ENCODE peak calls at places on chromosome 11, in seven cellular contexts. One of them, this sample, is unnamed.
A peak's percentile ranks its signal among the peaks of the same experiment; 100 is the strongest.

GRCh38 chr11:74206746-74207145 is 35.7 kb downstream of the PPME1 start:
- DNase-seq in midbrain: no peak
- DNase-seq in astrocyte of the spinal cord: no peak
- DNase-seq in skeletal muscle cell: no peak
- DNase-seq in kidney epithelial cell: no peak
- DNase-seq in T-helper 22 cell: no peak
- DNase-seq in fibroblast of lung: no peak
- DNase-seq in this sample: no peak

GRCh38 chr11:65551572-65552398 is 6.4 kb downstream of the LTBP3 start:
- DNase-seq in fibroblast of lung: peak; percentile 23
- DNase-seq in skeletal muscle cell: no peak
- DNase-seq in T-helper 22 cell: no peak
- DNase-seq in astrocyte of the spinal cord: no peak
- DNase-seq in kidney epithelial cell: no peak
- DNase-seq in midbrain: peak; percentile 17
- DNase-seq in this sample: peak; percentile 41

GRCh38 chr11:118612378-118612777 is 5.0 kb downstream of the PHLDB1 start:
- DNase-seq in kidney epithelial cell: no peak
- DNase-seq in fibroblast of lung: no peak
- DNase-seq in midbrain: no peak
- DNase-seq in skeletal muscle cell: no peak
- DNase-seq in T-helper 22 cell: no peak
- DNase-seq in astrocyte of the spinal cord: no peak
- DNase-seq in this sample: peak; percentile 51

GRCh38 chr11:107590460-107591097 is 368 bp upstream of the ELMOD1 start:
- DNase-seq in T-helper 22 cell: no peak
- DNase-seq in kidney epithelial cell: no peak
- DNase-seq in fibroblast of lung: no peak
- DNase-seq in astrocyte of the spinal cord: no peak
- DNase-seq in midbrain: no peak
- DNase-seq in skeletal muscle cell: no peak
- DNase-seq in this sample: no peak

GRCh38 chr11:112584674-112585073 is 324.0 kb upstream of the PLET1 start:
- DNase-seq in T-helper 22 cell: no peak
- DNase-seq in midbrain: no peak
- DNase-seq in skeletal muscle cell: no peak
- DNase-seq in astrocyte of the spinal cord: no peak
- DNase-seq in fibroblast of lung: no peak
- DNase-seq in kidney epithelial cell: no peak
- DNase-seq in this sample: peak; percentile 13

GRCh38 chr11:16195659-16196058 is 160.7 kb downstream of the SOX6 start:
- DNase-seq in skeletal muscle cell: no peak
- DNase-seq in kidney epithelial cell: no peak
- DNase-seq in T-helper 22 cell: no peak
- DNase-seq in astrocyte of the spinal cord: peak; percentile 75
- DNase-seq in fibroblast of lung: peak; percentile 6
- DNase-seq in midbrain: no peak
- DNase-seq in this sample: peak; percentile 19

GRCh38 chr11:92929168-92930053 is 40.0 kb upstream of the MTNR1B start:
- DNase-seq in kidney epithelial cell: no peak
- DNase-seq in fibroblast of lung: no peak
- DNase-seq in T-helper 22 cell: no peak
- DNase-seq in midbrain: no peak
- DNase-seq in astrocyte of the spinal cord: no peak
- DNase-seq in skeletal muscle cell: peak; percentile 13
- DNase-seq in this sample: no peak

GRCh38 chr11:103636232-103636631 is 400.2 kb upstream of the DDI1 start:
- DNase-seq in astrocyte of the spinal cord: no peak
- DNase-seq in midbrain: no peak
- DNase-seq in kidney epithelial cell: no peak
- DNase-seq in fibroblast of lung: no peak
- DNase-seq in skeletal muscle cell: no peak
- DNase-seq in T-helper 22 cell: no peak
- DNase-seq in this sample: no peak

GRCh38 chr11:127017482-127017881 is 16.9 kb upstream of the KIRREL3 start:
- DNase-seq in T-helper 22 cell: no peak
- DNase-seq in fibroblast of lung: peak; percentile 17
- DNase-seq in midbrain: no peak
- DNase-seq in skeletal muscle cell: no peak
- DNase-seq in kidney epithelial cell: peak; percentile 87
- DNase-seq in astrocyte of the spinal cord: peak; percentile 63
- DNase-seq in this sample: peak; percentile 29

GRCh38 chr11:112408551-112408950 is 147.9 kb upstream of the PLET1 start:
- DNase-seq in fibroblast of lung: no peak
- DNase-seq in skeletal muscle cell: no peak
- DNase-seq in astrocyte of the spinal cord: no peak
- DNase-seq in T-helper 22 cell: no peak
- DNase-seq in kidney epithelial cell: no peak
- DNase-seq in midbrain: no peak
- DNase-seq in this sample: no peak

GRCh38 chr11:46607516-46607915 is 9.5 kb downstream of the HARBI1 start:
- DNase-seq in kidney epithelial cell: no peak
- DNase-seq in astrocyte of the spinal cord: no peak
- DNase-seq in T-helper 22 cell: no peak
- DNase-seq in midbrain: no peak
- DNase-seq in fibroblast of lung: no peak
- DNase-seq in skeletal muscle cell: no peak
- DNase-seq in this sample: no peak

GRCh38 chr11:134364261-134364660 is 32.5 kb downstream of the GLB1L2 start:
- DNase-seq in kidney epithelial cell: no peak
- DNase-seq in skeletal muscle cell: no peak
- DNase-seq in astrocyte of the spinal cord: no peak
- DNase-seq in fibroblast of lung: no peak
- DNase-seq in T-helper 22 cell: no peak
- DNase-seq in midbrain: no peak
- DNase-seq in this sample: no peak

GRCh38 chr11:7690648-7691047 is 15.6 kb downstream of the OVCH2 start:
- DNase-seq in kidney epithelial cell: no peak
- DNase-seq in skeletal muscle cell: no peak
- DNase-seq in T-helper 22 cell: no peak
- DNase-seq in astrocyte of the spinal cord: peak; percentile 19
- DNase-seq in fibroblast of lung: peak; percentile 59
- DNase-seq in midbrain: peak; percentile 9
- DNase-seq in this sample: no peak

GRCh38 chr11:9759519-9760179 is 95.8 kb downstream of the SWAP70 start:
- DNase-seq in T-helper 22 cell: peak; percentile 85
- DNase-seq in fibroblast of lung: peak; percentile 99
- DNase-seq in astrocyte of the spinal cord: peak; percentile 100
- DNase-seq in skeletal muscle cell: peak; percentile 100
- DNase-seq in midbrain: no peak
- DNase-seq in kidney epithelial cell: peak; percentile 100
- DNase-seq in this sample: peak; percentile 99

GRCh38 chr11:7143908-7144307 is 55.1 kb downstream of the RBMXL2 start:
- DNase-seq in astrocyte of the spinal cord: peak; percentile 22
- DNase-seq in T-helper 22 cell: no peak
- DNase-seq in fibroblast of lung: peak; percentile 3
- DNase-seq in midbrain: peak; percentile 49
- DNase-seq in skeletal muscle cell: no peak
- DNase-seq in kidney epithelial cell: no peak
- DNase-seq in this sample: peak; percentile 34

GRCh38 chr11:120569903-120570302 is 58.4 kb downstream of the GRIK4 start:
- DNase-seq in astrocyte of the spinal cord: no peak
- DNase-seq in fibroblast of lung: no peak
- DNase-seq in midbrain: peak; percentile 15
- DNase-seq in kidney epithelial cell: no peak
- DNase-seq in T-helper 22 cell: no peak
- DNase-seq in skeletal muscle cell: no peak
- DNase-seq in this sample: no peak

GRCh38 chr11:44680982-44681597 is 45.7 kb upstream of the TSPAN18 start:
- DNase-seq in T-helper 22 cell: peak; percentile 3
- DNase-seq in skeletal muscle cell: no peak
- DNase-seq in fibroblast of lung: no peak
- DNase-seq in midbrain: no peak
- DNase-seq in astrocyte of the spinal cord: no peak
- DNase-seq in kidney epithelial cell: no peak
- DNase-seq in this sample: peak; percentile 11

GRCh38 chr11:14132312-14132711 is 169.8 kb downstream of the SPON1 start:
- DNase-seq in astrocyte of the spinal cord: no peak
- DNase-seq in midbrain: no peak
- DNase-seq in kidney epithelial cell: no peak
- DNase-seq in fibroblast of lung: peak; percentile 7
- DNase-seq in T-helper 22 cell: no peak
- DNase-seq in skeletal muscle cell: no peak
- DNase-seq in this sample: peak; percentile 35